ENCODE peak calls at places on chromosome 11, in ten cellular contexts. H, R, G, J, F, D, K, Y, Q and I are unnamed samples.

GRCh38 chr11:66026017-66026529 is at the start of gene CATSPER1:
- DNase-seq in H (no peak), R (no peak), G (no peak), J (no peak), F (no peak), D (no peak), K (no peak), Y (no peak), Q (no peak), I (no peak)

GRCh38 chr11:57432017-57432590 is 5.2 kb upstream of the SLC43A3 start:
- DNase-seq in H (no peak), R (no peak), G (no peak), J (no peak), F (no peak), D (no peak), K (no peak), Y (no peak), Q (no peak), I (no peak)

GRCh38 chr11:75302346-75302745 is 49.1 kb downstream of the ARRB1 start:
- DNase-seq in H (no peak), R (no peak), G (no peak), J (no peak), F (no peak), D (no peak), K (peak; percentile 34), Y (no peak), Q (no peak), I (no peak)

GRCh38 chr11:67535577-67535976 is 12.3 kb upstream of the CABP2 start:
- DNase-seq in H (no peak), R (no peak), G (no peak), J (no peak), F (no peak), D (no peak), K (no peak), Y (no peak), Q (no peak), I (no peak)

GRCh38 chr11:70049045-70049444 is 29.1 kb upstream of the ANO1 start:
- DNase-seq in H (no peak), R (no peak), G (no peak), J (no peak), F (no peak), D (no peak), K (no peak), Y (no peak), Q (no peak), I (peak; percentile 65)

GRCh38 chr11:117646419-117646818 is 150.6 kb downstream of the DSCAML1 start:
- DNase-seq in H (no peak), R (no peak), G (no peak), J (no peak), F (no peak), D (no peak), K (no peak), Y (no peak), Q (no peak), I (no peak)

GRCh38 chr11:3133456-3134217 is 31.5 kb downstream of the OSBPL5 start:
- DNase-seq in H (no peak), R (peak; percentile 66), G (no peak), J (no peak), F (no peak), D (no peak), K (no peak), Y (no peak), Q (peak; percentile 4), I (no peak)

GRCh38 chr11:45879803-45880685 is 5.4 kb upstream of the MAPK8IP1 start:
- DNase-seq in H (no peak), R (no peak), G (no peak), J (no peak), F (no peak), D (no peak), K (no peak), Y (no peak), Q (no peak), I (no peak)

GRCh38 chr11:69339041-69339733 is 45.2 kb downstream of the MYEOV start:
- DNase-seq in H (peak; percentile 22), R (no peak), G (no peak), J (no peak), F (peak; percentile 17), D (no peak), K (no peak), Y (no peak), Q (no peak), I (peak; percentile 54)

GRCh38 chr11:108654994-108655631 is 9.8 kb upstream of the DDX10 start:
- DNase-seq in H (peak; percentile 44), R (no peak), G (peak; percentile 69), J (peak; percentile 54), F (no peak), D (peak; percentile 51), K (peak; percentile 47), Y (peak; percentile 43), Q (peak; percentile 47), I (no peak)

GRCh38 chr11:44372989-44373388 is 63.0 kb upstream of the ALX4 start:
- DNase-seq in H (no peak), R (no peak), G (peak; percentile 75), J (no peak), F (no peak), D (no peak), K (no peak), Y (no peak), Q (no peak), I (no peak)

GRCh38 chr11:10725114-10725906 is 25.7 kb upstream of the CTR9 start:
- DNase-seq in H (no peak), R (no peak), G (no peak), J (peak; percentile 79), F (no peak), D (no peak), K (no peak), Y (no peak), Q (no peak), I (no peak)

GRCh38 chr11:43367382-43368178 is 8.9 kb downstream of the TTC17 start:
- DNase-seq in H (no peak), R (no peak), G (no peak), J (no peak), F (no peak), D (no peak), K (no peak), Y (no peak), Q (no peak), I (no peak)

GRCh38 chr11:117217141-117217609 is 14.7 kb downstream of the PCSK7 start:
- DNase-seq in H (no peak), R (no peak), G (no peak), J (no peak), F (no peak), D (no peak), K (peak; percentile 17), Y (no peak), Q (no peak), I (no peak)

GRCh38 chr11:1390603-1391164 is 950 bp downstream of the BRSK2 start:
- DNase-seq in H (no peak), R (peak; percentile 83), G (peak; percentile 65), J (no peak), F (no peak), D (no peak), K (no peak), Y (no peak), Q (no peak), I (no peak)

GRCh38 chr11:1118755-1119275 is 38.9 kb upstream of the MUC5AC start:
- DNase-seq in H (no peak), R (no peak), G (no peak), J (no peak), F (no peak), D (no peak), K (no peak), Y (no peak), Q (no peak), I (no peak)

GRCh38 chr11:117199061-117199915 is at the start of gene TAGLN:
- DNase-seq in H (peak; percentile 47), R (no peak), G (peak; percentile 95), J (no peak), F (peak; percentile 57), D (no peak), K (peak; percentile 37), Y (peak; percentile 21), Q (peak; percentile 76), I (no peak)

GRCh38 chr11:5700422-5701064 is 11.0 kb downstream of the TRIM22 start:
- DNase-seq in H (no peak), R (peak; percentile 67), G (no peak), J (no peak), F (no peak), D (no peak), K (no peak), Y (no peak), Q (no peak), I (no peak)
- H3K4me3 ChIP-seq in H (no peak overlapping the region), R (peak overlapping the region; percentile 53), G (no peak overlapping the region), J (no peak overlapping the region), F (no peak overlapping the region), D (no peak overlapping the region), K (no peak overlapping the region), Y (no peak overlapping the region), Q (no peak overlapping the region), I (no peak overlapping the region)

DNA sequence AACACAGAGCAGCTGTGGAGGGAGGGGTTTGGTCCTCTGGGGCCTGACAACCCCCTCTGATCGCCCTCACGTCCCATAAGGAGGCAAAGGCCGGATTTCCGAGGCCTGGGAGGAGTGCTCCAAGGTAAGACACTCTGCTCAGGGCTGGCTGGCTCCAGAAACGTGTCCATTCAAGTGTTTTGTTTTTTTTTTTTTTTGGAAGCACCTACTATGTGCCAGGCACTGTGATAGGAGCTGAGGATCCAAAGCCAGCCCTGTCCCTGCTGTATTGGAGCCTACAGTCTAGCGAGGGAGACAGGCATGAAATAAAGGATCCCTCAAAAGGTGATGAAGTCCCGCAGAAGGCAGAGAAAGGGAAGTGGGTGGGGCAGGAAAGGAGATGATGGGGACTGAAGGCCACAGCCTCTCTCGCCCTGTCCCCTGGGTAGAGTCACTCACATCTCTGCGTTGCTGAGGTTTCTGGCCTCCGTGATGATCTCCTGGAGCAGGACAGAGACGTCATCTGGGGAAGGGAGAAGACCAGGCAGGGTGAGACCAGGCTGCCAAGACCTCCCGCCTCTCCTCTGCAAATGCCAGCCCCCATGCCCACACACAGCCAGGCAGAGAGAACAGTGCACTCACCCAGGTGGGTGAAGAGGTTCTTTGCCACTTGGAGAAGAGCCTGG is 89.2 kb downstream of the PDE2A start:
- DNase-seq in H (no peak), R (peak; percentile 57), G (no peak), J (no peak), F (no peak), D (no peak), K (no peak), Y (no peak), Q (no peak), I (no peak)
- TF ChIP-seq POLR2AphosphoS5 in H (no peak), R (no peak), G (no peak), J (no peak), F (no peak), D (no peak), K (no peak), Y (no peak), Q (no peak), I (no peak)

DNA sequence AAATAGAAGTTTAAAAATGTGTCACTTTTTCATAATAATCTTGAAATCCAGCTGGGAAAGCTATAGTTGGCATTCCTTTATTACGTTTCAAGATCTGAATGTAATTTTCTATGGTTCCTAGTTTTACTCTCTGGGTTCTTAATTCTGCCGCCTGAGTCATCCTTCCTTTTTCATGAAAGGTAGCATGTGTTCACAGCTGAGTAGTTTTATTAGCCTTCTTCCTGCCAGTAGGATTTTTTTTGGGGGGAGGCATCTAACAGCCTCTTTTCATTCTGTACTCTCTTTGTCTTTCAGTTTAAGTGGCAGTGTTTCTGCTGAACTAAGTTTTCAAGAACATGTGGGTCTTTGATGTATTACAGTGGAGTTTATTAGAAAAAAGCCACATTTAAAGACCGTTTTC is 36.5 kb downstream of the OR2AG2 start:
- DNase-seq in H (no peak), R (no peak), G (no peak), J (no peak), F (no peak), D (no peak), K (peak; percentile 56), Y (no peak), Q (no peak), I (no peak)
- H3K4me1 ChIP-seq in H (no peaks in the 10 kb centered on the region), R (peaks cover 55% of the 10 kb centered on the region), G (no peaks in the 10 kb centered on the region), J (no peaks in the 10 kb centered on the region), F (no peaks in the 10 kb centered on the region), D (peaks cover 3% of the 10 kb centered on the region), K (peaks cover 12% of the 10 kb centered on the region), Y (no peaks in the 10 kb centered on the region), Q (no peaks in the 10 kb centered on the region), I (no peaks in the 10 kb centered on the region)

GRCh38 chr11:31529701-31530100 is 20.1 kb downstream of the ELP4 start:
- DNase-seq in H (no peak), R (no peak), G (no peak), J (no peak), F (no peak), D (no peak), K (no peak), Y (no peak), Q (no peak), I (no peak)
- H3K4me3 ChIP-seq in H (no peak overlapping the region), R (no peak overlapping the region), G (no peak overlapping the region), J (no peak overlapping the region), F (no peak overlapping the region), D (no peak overlapping the region), K (no peak overlapping the region), Y (no peak overlapping the region), Q (no peak overlapping the region), I (no peak overlapping the region)